ENCODE peak calls at places on chromosomes 3 and 15, in five cellular contexts. W is K562; Z is activated naive CD4-positive, alpha-beta T cell treated with Interleukin-2 at 50 U/mL for 16 hours; I is A549; Q is AG08396. P is an unnamed sample.

GRCh38 chr15:73908030-73908821 is 18.0 kb upstream of the LOXL1 start:
- DNase-seq in W (peak; percentile 74), Z (peak; percentile 79), I (peak; percentile 54), Q (peak; percentile 80), P (peak; percentile 32)

GRCh38 chr3:182330647-182331046 is 462.7 kb upstream of the ATP11B start:
- DNase-seq in W (no peak), Z (no peak), I (no peak), Q (no peak), P (no peak)

GRCh38 chr15:52318729-52319500 is 23.3 kb upstream of the MYO5C start:
- DNase-seq in W (no peak), Z (no peak), I (no peak), Q (no peak), P (no peak)

GRCh38 chr3:106168941-106169340 is 300.1 kb upstream of the CBLB start:
- DNase-seq in W (no peak), Z (no peak), I (no peak), Q (no peak), P (no peak)

GRCh38 chr3:106540743-106541142 is 671.9 kb upstream of the CBLB start:
- DNase-seq in W (no peak), Z (no peak), I (no peak), Q (no peak), P (no peak)

GRCh38 chr3:55521086-55522060 is 34.3 kb upstream of the WNT5A start:
- DNase-seq in W (no peak), Z (no peak), I (no peak), Q (peak; percentile 16), P (no peak)

GRCh38 chr15:58396181-58396580 is 35.6 kb upstream of the LIPC start:
- DNase-seq in W (no peak), Z (no peak), I (no peak), Q (peak; percentile 45), P (no peak)

GRCh38 chr3:42686832-42687650 is 1.7 kb downstream of the KLHL40 start:
- DNase-seq in W (no peak), Z (no peak), I (no peak), Q (no peak), P (no peak)

GRCh38 chr15:92277776-92278175 is 115.9 kb upstream of the ST8SIA2 start:
- DNase-seq in W (no peak), Z (no peak), I (peak; percentile 42), Q (no peak), P (peak; percentile 12)

P was measured in HCT116.